ENCODE peak calls at places on chromosome 1, in nine cellular contexts. R is stimulated activated effector memory CD8-positive, alpha-beta T cell treated with anti-CD3 and anti-CD28 coated beads, Interleukin-12 subunit alpha, Interleukin-12 subunit beta, amount 100 ng/mL, for 72 hours; V is ureter; H is brain microvascular endothelial cell; C is astrocyte of the spinal cord; Q is brain pericyte; U is IMR-90; S is RWPE2; D is thoracic aorta. X is an unnamed sample.

GRCh38 chr1:168341576-168341975 is 60.9 kb downstream of the TBX19 start:
- DNase-seq in R (no peak), V (no peak), H (no peak), C (peak), Q (no peak), U (peak), S (no peak), D (no peak), X (no peak)

GRCh38 chr1:228015276-228016180 is 8.7 kb downstream of the WNT3A start:
- DNase-seq in R (no peak), V (peak), H (peak), C (no peak), Q (no peak), U (peak), S (no peak), D (no peak), X (no peak)

GRCh38 chr1:236618507-236618906 is 14.2 kb upstream of the HEATR1 start:
- DNase-seq in R (no peak), V (no peak), H (no peak), C (no peak), Q (no peak), U (no peak), S (no peak), D (no peak), X (no peak)

GRCh38 chr1:147167361-147167760 is 4.9 kb downstream of the PRKAB2 start:
- DNase-seq in R (no peak), V (no peak), H (peak), C (peak), Q (peak), U (peak), S (no peak), D (no peak), X (no peak)

GRCh38 chr1:15406911-15407559 is 2.7 kb upstream of the EFHD2 start:
- DNase-seq in R (no peak), V (no peak), H (peak), C (peak), Q (no peak), U (peak), S (no peak), D (no peak), X (peak)

GRCh38 chr1:47536646-47537118 is 98.8 kb downstream of the FOXD2 start:
- DNase-seq in R (no peak), V (no peak), H (no peak), C (no peak), Q (no peak), U (no peak), S (no peak), D (no peak), X (no peak)

GRCh38 chr1:166272851-166273250 is 106.0 kb upstream of the FAM78B start:
- DNase-seq in R (no peak), V (no peak), H (no peak), C (no peak), Q (no peak), U (no peak), S (no peak), D (no peak), X (no peak)

GRCh38 chr1:25996966-25997758 is 701 bp downstream of the PAFAH2 start:
- DNase-seq in R (no peak), V (no peak), H (peak), C (peak), Q (no peak), U (peak), S (no peak), D (no peak), X (peak)

GRCh38 chr1:167328306-167328705 is 107.6 kb downstream of the POU2F1 start:
- DNase-seq in R (no peak), V (no peak), H (no peak), C (no peak), Q (no peak), U (no peak), S (no peak), D (no peak), X (no peak)

GRCh38 chr1:3000214-3000613 is 21.1 kb upstream of the ACTRT2 start:
- DNase-seq in R (no peak), V (no peak), H (no peak), C (no peak), Q (no peak), U (no peak), S (peak), D (no peak), X (no peak)

GRCh38 chr1:186915555-186915954 is 86.8 kb downstream of the PLA2G4A start:
- DNase-seq in R (no peak), V (no peak), H (no peak), C (no peak), Q (no peak), U (no peak), S (no peak), D (no peak), X (peak)

GRCh38 chr1:234840253-234840652 is 230.3 kb upstream of the IRF2BP2 start:
- DNase-seq in R (no peak), V (no peak), H (no peak), C (no peak), Q (no peak), U (no peak), S (no peak), D (no peak), X (no peak)

GRCh38 chr1:206930210-206930798 is 8.6 kb upstream of the FCMR start:
- DNase-seq in R (peak), V (no peak), H (no peak), C (no peak), Q (no peak), U (no peak), S (no peak), D (no peak), X (no peak)

GRCh38 chr1:243428084-243428483 is 172.2 kb downstream of the SDCCAG8 start:
- DNase-seq in R (no peak), V (no peak), H (no peak), C (no peak), Q (no peak), U (no peak), S (no peak), D (no peak), X (no peak)

GRCh38 chr1:182596934-182597333 is 7.3 kb downstream of the RGS16 start:
- DNase-seq in R (no peak), V (no peak), H (no peak), C (no peak), Q (no peak), U (no peak), S (no peak), D (no peak), X (no peak)

GRCh38 chr1:108142773-108143394 is 57.3 kb downstream of the SLC25A24 start:
- DNase-seq in R (no peak), V (no peak), H (no peak), C (peak), Q (no peak), U (peak), S (no peak), D (no peak), X (peak)

GRCh38 chr1:207308451-207309190 is 12.9 kb upstream of the CD55 start:
- DNase-seq in R (no peak), V (no peak), H (no peak), C (no peak), Q (no peak), U (no peak), S (no peak), D (no peak), X (no peak)

GRCh38 chr1:7207875-7208646 is 422.8 kb downstream of the CAMTA1 start:
- DNase-seq in R (no peak), V (no peak), H (peak), C (peak), Q (peak), U (peak), S (no peak), D (no peak), X (peak)

GRCh38 chr1:224894915-224895314 is 34.6 kb upstream of the DNAH14 start:
- DNase-seq in R (no peak), V (no peak), H (no peak), C (peak), Q (no peak), U (peak), S (no peak), D (no peak), X (no peak)

GRCh38 chr1:193237381-193237978 is 51.1 kb upstream of the B3GALT2 start:
- DNase-seq in R (no peak), V (no peak), H (no peak), C (no peak), Q (no peak), U (no peak), S (no peak), D (no peak), X (no peak)

GRCh38 chr1:84352298-84353106 is 45.8 kb upstream of the DNASE2B start:
- DNase-seq in R (no peak), V (no peak), H (no peak), C (peak), Q (no peak), U (peak), S (no peak), D (no peak), X (no peak)

GRCh38 chr1:223811634-223812101 is 34.1 kb downstream of the TP53BP2 start:
- DNase-seq in R (no peak), V (no peak), H (peak), C (peak), Q (no peak), U (peak), S (no peak), D (no peak), X (peak)

GRCh38 chr1:220233927-220234326 is 38.3 kb downstream of the RAB3GAP2 start:
- DNase-seq in R (no peak), V (no peak), H (no peak), C (no peak), Q (no peak), U (no peak), S (no peak), D (no peak), X (no peak)

GRCh38 chr1:229461032-229461668 is 27.3 kb upstream of the ACTA1 start:
- DNase-seq in R (no peak), V (no peak), H (no peak), C (no peak), Q (no peak), U (no peak), S (no peak), D (no peak), X (no peak)

GRCh38 chr1:113756461-113756860 is 2.8 kb downstream of the PHTF1 start:
- DNase-seq in R (no peak), V (no peak), H (no peak), C (no peak), Q (no peak), U (no peak), S (no peak), D (no peak), X (no peak)

GRCh38 chr1:8055973-8056372 is 29.9 kb upstream of the ERRFI1 start:
- DNase-seq in R (no peak), V (no peak), H (peak), C (peak), Q (no peak), U (peak), S (no peak), D (no peak), X (no peak)

GRCh38 chr1:54400321-54400720 is 5.9 kb downstream of the SSBP3 start:
- DNase-seq in R (no peak), V (no peak), H (no peak), C (no peak), Q (no peak), U (no peak), S (no peak), D (no peak), X (no peak)

GRCh38 chr1:47940779-47941178 is 56.4 kb downstream of the TRABD2B start:
- DNase-seq in R (no peak), V (no peak), H (peak), C (no peak), Q (no peak), U (no peak), S (no peak), D (no peak), X (no peak)

GRCh38 chr1:194171596-194171995 is 985.2 kb upstream of the B3GALT2 start:
- DNase-seq in R (no peak), V (no peak), H (no peak), C (no peak), Q (no peak), U (no peak), S (no peak), D (no peak), X (no peak)

GRCh38 chr1:206511362-206512064 is 4.2 kb downstream of the RASSF5 start:
- DNase-seq in R (no peak), V (no peak), H (no peak), C (no peak), Q (no peak), U (no peak), S (no peak), D (no peak), X (no peak)

GRCh38 chr1:20483098-20483832 is 2.7 kb downstream of the CAMK2N1 start:
- DNase-seq in R (no peak), V (no peak), H (no peak), C (no peak), Q (no peak), U (no peak), S (no peak), D (no peak), X (no peak)

GRCh38 chr1:228174482-228175315 is 9.1 kb downstream of the IBA57 start:
- DNase-seq in R (peak), V (no peak), H (no peak), C (no peak), Q (no peak), U (no peak), S (no peak), D (no peak), X (no peak)

GRCh38 chr1:10693497-10694273 is 102.8 kb downstream of the CASZ1 start:
- DNase-seq in R (peak), V (no peak), H (no peak), C (no peak), Q (no peak), U (no peak), S (no peak), D (no peak), X (peak)

X was measured in endothelial cell of umbilical vein.